ENCODE peak calls at places on chromosomes 3 and 15, in six cellular contexts. N is AG04450, X is HFF-Myc, E is cardiac muscle cell, B is AG09309, R is mucosa of descending colon. Z is an unnamed sample.
A peak's percentile ranks its signal among the peaks of the same experiment; 100 is the strongest.

GRCh38 chr3:48661501-48662139 is 1.1 kb downstream of the CELSR3 start:
- DNase-seq in N (no peak), X (no peak), E (peak; percentile 67), B (no peak), R (peak; percentile 81), Z (peak; percentile 9)

GRCh38 chr3:45939341-45939771 is 3.9 kb upstream of the CXCR6 start:
- DNase-seq in N (no peak), X (no peak), E (no peak), B (no peak), R (no peak), Z (no peak)

GRCh38 chr15:75731248-75732100 is 18.8 kb upstream of the CSPG4 start:
- DNase-seq in N (no peak), X (no peak), E (peak; percentile 80), B (no peak), R (peak; percentile 33), Z (no peak)

GRCh38 chr3:171186383-171186782 is 159.9 kb upstream of the SLC2A2 start:
- DNase-seq in N (no peak), X (no peak), E (peak; percentile 54), B (no peak), R (no peak), Z (no peak)

GRCh38 chr3:32401541-32402052 is 9.9 kb downstream of the CMTM7 start:
- DNase-seq in N (no peak), X (no peak), E (peak; percentile 88), B (no peak), R (peak; percentile 80), Z (no peak)

GRCh38 chr15:36449084-36449661 is 130.3 kb upstream of the CDIN1 start:
- DNase-seq in N (no peak), X (no peak), E (no peak), B (no peak), R (no peak), Z (no peak)

GRCh38 chr3:188979236-188979635 is 192.5 kb upstream of the TPRG1 start:
- DNase-seq in N (no peak), X (no peak), E (no peak), B (no peak), R (no peak), Z (no peak)

GRCh38 chr3:4493931-4494806 is 1.0 kb downstream of the ITPR1 start:
- DNase-seq in N (no peak), X (no peak), E (peak; percentile 51), B (no peak), R (peak; percentile 35), Z (no peak)

GRCh38 chr3:135760581-135760980 is 204.9 kb upstream of the PPP2R3A start:
- DNase-seq in N (no peak), X (no peak), E (no peak), B (no peak), R (no peak), Z (no peak)

GRCh38 chr15:71921191-71921590 is 110.8 kb downstream of the NR2E3 start:
- DNase-seq in N (no peak), X (no peak), E (no peak), B (no peak), R (no peak), Z (no peak)

GRCh38 chr3:188950832-188951489 is 220.8 kb upstream of the TPRG1 start:
- DNase-seq in N (peak; percentile 92), X (peak; percentile 88), E (peak; percentile 97), B (peak; percentile 91), R (no peak), Z (peak; percentile 86)

GRCh38 chr3:107193114-107193513 is 184.1 kb upstream of the CCDC54 start:
- DNase-seq in N (no peak), X (no peak), E (no peak), B (no peak), R (no peak), Z (no peak)

GRCh38 chr3:107201146-107201545 is 176.1 kb upstream of the CCDC54 start:
- DNase-seq in N (no peak), X (no peak), E (no peak), B (no peak), R (no peak), Z (no peak)

GRCh38 chr3:107204121-107204520 is 173.1 kb upstream of the CCDC54 start:
- DNase-seq in N (no peak), X (no peak), E (no peak), B (no peak), R (no peak), Z (no peak)

GRCh38 chr3:107199962-107200465 is 177.2 kb upstream of the CCDC54 start:
- DNase-seq in N (no peak), X (no peak), E (no peak), B (no peak), R (no peak), Z (no peak)

GRCh38 chr3:107198522-107199271 is 178.5 kb upstream of the CCDC54 start:
- DNase-seq in N (peak; percentile 13), X (peak; percentile 31), E (peak; percentile 74), B (peak; percentile 8), R (no peak), Z (no peak)
- H3K4me3 ChIP-seq in N (no peak overlapping the region), X (no peak overlapping the region), E (no peak overlapping the region), B (no peak overlapping the region), R (no peak overlapping the region), Z (no peak overlapping the region)

GRCh38 chr15:58628206-58629057 is 121.1 kb downstream of the ADAM10 start:
- DNase-seq in N (no peak), X (no peak), E (peak; percentile 10), B (no peak), R (no peak), Z (no peak)
- H3K4me3 ChIP-seq in N (peak overlapping the region; percentile 34), X (no peak overlapping the region), E (no peak overlapping the region), B (peak overlapping the region; percentile 29), R (no peak overlapping the region), Z (no peak overlapping the region)

GRCh38 chr3:57150097-57150496 is 15.1 kb downstream of the IL17RD start:
- DNase-seq in N (no peak), X (no peak), E (no peak), B (no peak), R (no peak), Z (no peak)

GRCh38 chr3:57151021-57151449 is 14.1 kb downstream of the IL17RD start:
- DNase-seq in N (no peak), X (no peak), E (peak; percentile 51), B (no peak), R (no peak), Z (no peak)

GRCh38 chr3:57154470-57154869 is 10.7 kb downstream of the IL17RD start:
- DNase-seq in N (no peak), X (no peak), E (no peak), B (no peak), R (no peak), Z (no peak)

GRCh38 chr3:57152761-57153160 is 12.4 kb downstream of the IL17RD start:
- DNase-seq in N (no peak), X (no peak), E (no peak), B (no peak), R (no peak), Z (no peak)

GRCh38 chr3:57152150-57152549 is 13.0 kb downstream of the IL17RD start:
- DNase-seq in N (no peak), X (no peak), E (no peak), B (no peak), R (no peak), Z (no peak)
- H3K4me3 ChIP-seq in N (no peak overlapping the region), X (no peak overlapping the region), E (no peak overlapping the region), B (no peak overlapping the region), R (no peak overlapping the region), Z (no peak overlapping the region)

GRCh38 chr3:50339485-50340196 is 995 bp downstream of the RASSF1 start:
- DNase-seq in N (no peak), X (no peak), E (peak; percentile 52), B (no peak), R (no peak), Z (no peak)
- H3K4me3 ChIP-seq in N (peak overlapping the region; percentile 58), X (peak overlapping the region; percentile 97), E (no peak overlapping the region), B (peak overlapping the region; percentile 61), R (peak overlapping the region; percentile 17), Z (no peak overlapping the region)

GRCh38 chr3:49928511-49929017 is 1.0 kb downstream of the MON1A start:
- DNase-seq in N (no peak), X (no peak), E (no peak), B (no peak), R (peak; percentile 48), Z (no peak)

GRCh38 chr3:49927798-49928197 is 1.8 kb downstream of the MON1A start:
- DNase-seq in N (no peak), X (no peak), E (no peak), B (no peak), R (no peak), Z (no peak)

GRCh38 chr3:49930922-49931321 is 1.3 kb upstream of the MON1A start:
- DNase-seq in N (no peak), X (no peak), E (no peak), B (no peak), R (no peak), Z (no peak)

GRCh38 chr3:49929333-49930240 is at the start of gene MON1A:
- DNase-seq in N (peak; percentile 55), X (peak; percentile 65), E (peak; percentile 97), B (peak; percentile 44), R (peak; percentile 98), Z (no peak)

GRCh38 chr3:49930241-49930690 is 655 bp upstream of the MON1A start:
- DNase-seq in N (no peak), X (no peak), E (no peak), B (no peak), R (no peak), Z (no peak)
- H3K4me3 ChIP-seq in N (peak overlapping the region; percentile 79), X (peak overlapping the region; percentile 67), E (peak overlapping the region; percentile 52), B (peak overlapping the region; percentile 82), R (no peak overlapping the region), Z (peak overlapping the region; percentile 79)

GRCh38 chr3:165800970-165801369 is 36.3 kb downstream of the BCHE start:
- DNase-seq in N (no peak), X (no peak), E (no peak), B (no peak), R (no peak), Z (no peak)

GRCh38 chr3:165803471-165803870 is 33.8 kb downstream of the BCHE start:
- DNase-seq in N (no peak), X (no peak), E (no peak), B (no peak), R (no peak), Z (no peak)

DNA sequence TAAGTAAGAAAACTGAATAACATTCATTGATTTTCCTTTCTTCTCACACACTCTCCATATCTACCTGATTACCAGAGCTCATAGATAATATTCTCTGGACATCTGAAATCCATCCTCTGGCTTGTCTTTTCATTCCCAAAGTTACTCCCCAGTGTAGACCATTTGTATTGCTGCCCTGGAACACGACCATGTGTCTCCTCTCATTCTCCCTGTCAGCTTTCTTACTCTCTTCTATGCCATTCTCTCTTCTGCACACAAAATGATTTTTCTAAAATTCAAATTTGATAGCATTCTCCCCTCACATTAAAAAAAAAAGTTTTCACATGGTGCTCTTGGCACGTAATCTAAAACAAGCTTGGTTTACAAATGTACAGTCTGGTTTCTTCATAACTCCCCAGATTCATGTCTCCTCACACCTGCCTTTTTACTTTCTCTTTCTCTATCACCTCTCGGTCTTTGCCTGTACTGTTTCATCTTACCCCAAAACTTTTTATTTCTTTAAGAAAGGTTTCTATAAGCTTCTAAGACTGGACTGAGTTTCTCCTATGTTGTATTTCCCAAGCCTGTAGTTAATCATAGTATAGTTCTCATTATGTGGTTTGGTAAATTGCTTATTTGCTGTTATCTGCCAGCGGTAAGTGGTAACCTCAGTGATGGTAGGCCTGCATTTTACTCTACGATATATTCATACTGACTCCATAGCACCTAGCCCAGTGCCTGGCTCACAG is 31.2 kb downstream of the BCHE start:
- DNase-seq in N (no peak), X (no peak), E (no peak), B (no peak), R (no peak), Z (no peak)
- H3K4me3 ChIP-seq in N (peak overlapping the region; percentile 14), X (no peak overlapping the region), E (no peak overlapping the region), B (no peak overlapping the region), R (no peak overlapping the region), Z (no peak overlapping the region)

GRCh38 chr15:59994855-59995557 is 9.1 kb upstream of the FOXB1 start:
- DNase-seq in N (no peak), X (no peak), E (no peak), B (no peak), R (no peak), Z (no peak)
- H3K4me3 ChIP-seq in N (no peak overlapping the region), X (no peak overlapping the region), E (peak overlapping the region; percentile 2), B (no peak overlapping the region), R (no peak overlapping the region), Z (no peak overlapping the region)

Z was measured in kidney epithelial cell.